ENCODE peak calls at places on chromosomes 5 and 9, in ten cellular contexts. N is uterus, R is fibroblast of lung, J is epithelial cell of esophagus, A is adrenal gland, Q is right lobe of liver, B is SK-N-SH, P is nephron progenitor cell, I is endodermal cell, W is dorsolateral prefrontal cortex. H is an unnamed sample.

GRCh38 chr5:136808756-136809155 is 443.4 kb upstream of the TRPC7 start:
- DNase-seq in N (no peak), R (no peak), J (no peak), A (no peak), Q (no peak), B (no peak), P (no peak), I (no peak), W (no peak), H (no peak)

GRCh38 chr5:74866653-74867162 is 521 bp upstream of the FAM169A start:
- DNase-seq in N (no peak), R (no peak), J (no peak), A (no peak), Q (no peak), B (peak; percentile 72), P (peak; percentile 46), I (peak; percentile 82), W (peak; percentile 51), H (no peak)

GRCh38 chr9:109206670-109207069 is 39.6 kb upstream of the FRRS1L start:
- DNase-seq in N (no peak), R (no peak), J (no peak), A (no peak), Q (no peak), B (no peak), P (no peak), I (peak; percentile 85), W (no peak), H (no peak)

GRCh38 chr9:136546697-136547481 is 1.0 kb upstream of the NOTCH1 start:
- DNase-seq in N (peak; percentile 87), R (peak; percentile 89), J (peak; percentile 66), A (peak; percentile 78), Q (peak; percentile 80), B (peak; percentile 62), P (peak; percentile 52), I (peak; percentile 80), W (no peak), H (no peak)

GRCh38 chr9:98024702-98025101 is 31.8 kb upstream of the NANS start:
- DNase-seq in N (no peak), R (no peak), J (no peak), A (no peak), Q (no peak), B (no peak), P (no peak), I (no peak), W (no peak), H (no peak)

GRCh38 chr5:124342027-124342471 is 404.4 kb downstream of the ZNF608 start:
- DNase-seq in N (peak; percentile 36), R (peak; percentile 97), J (no peak), A (peak; percentile 59), Q (no peak), B (no peak), P (no peak), I (no peak), W (no peak), H (no peak)

GRCh38 chr9:14769235-14769580 is 46.7 kb upstream of the CER1 start:
- DNase-seq in N (no peak), R (peak; percentile 33), J (peak; percentile 65), A (peak; percentile 37), Q (no peak), B (no peak), P (no peak), I (peak; percentile 77), W (no peak), H (no peak)

GRCh38 chr9:114341152-114341830 is 11.6 kb downstream of the ORM2 start:
- DNase-seq in N (no peak), R (no peak), J (no peak), A (no peak), Q (no peak), B (no peak), P (no peak), I (no peak), W (no peak), H (no peak)

GRCh38 chr5:174837919-174838902 is 113.8 kb downstream of the MSX2 start:
- DNase-seq in N (peak; percentile 19), R (peak; percentile 99), J (peak; percentile 4), A (peak; percentile 26), Q (no peak), B (peak; percentile 17), P (no peak), I (peak; percentile 82), W (no peak), H (no peak)

GRCh38 chr9:14396171-14396570 is 82.2 kb upstream of the NFIB start:
- DNase-seq in N (no peak), R (no peak), J (no peak), A (no peak), Q (no peak), B (no peak), P (no peak), I (no peak), W (peak; percentile 65), H (no peak)

GRCh38 chr5:128462330-128462729 is 75.7 kb downstream of the FBN2 start:
- DNase-seq in N (no peak), R (no peak), J (no peak), A (no peak), Q (no peak), B (no peak), P (no peak), I (no peak), W (no peak), H (no peak)

GRCh38 chr5:115463985-115464384 is 80.6 kb downstream of the FEM1C start:
- DNase-seq in N (no peak), R (no peak), J (no peak), A (no peak), Q (no peak), B (no peak), P (no peak), I (no peak), W (no peak), H (no peak)

GRCh38 chr5:131684595-131684994 is 49.6 kb upstream of the RAPGEF6 start:
- DNase-seq in N (no peak), R (no peak), J (no peak), A (no peak), Q (no peak), B (no peak), P (no peak), I (no peak), W (no peak), H (no peak)

DNA sequence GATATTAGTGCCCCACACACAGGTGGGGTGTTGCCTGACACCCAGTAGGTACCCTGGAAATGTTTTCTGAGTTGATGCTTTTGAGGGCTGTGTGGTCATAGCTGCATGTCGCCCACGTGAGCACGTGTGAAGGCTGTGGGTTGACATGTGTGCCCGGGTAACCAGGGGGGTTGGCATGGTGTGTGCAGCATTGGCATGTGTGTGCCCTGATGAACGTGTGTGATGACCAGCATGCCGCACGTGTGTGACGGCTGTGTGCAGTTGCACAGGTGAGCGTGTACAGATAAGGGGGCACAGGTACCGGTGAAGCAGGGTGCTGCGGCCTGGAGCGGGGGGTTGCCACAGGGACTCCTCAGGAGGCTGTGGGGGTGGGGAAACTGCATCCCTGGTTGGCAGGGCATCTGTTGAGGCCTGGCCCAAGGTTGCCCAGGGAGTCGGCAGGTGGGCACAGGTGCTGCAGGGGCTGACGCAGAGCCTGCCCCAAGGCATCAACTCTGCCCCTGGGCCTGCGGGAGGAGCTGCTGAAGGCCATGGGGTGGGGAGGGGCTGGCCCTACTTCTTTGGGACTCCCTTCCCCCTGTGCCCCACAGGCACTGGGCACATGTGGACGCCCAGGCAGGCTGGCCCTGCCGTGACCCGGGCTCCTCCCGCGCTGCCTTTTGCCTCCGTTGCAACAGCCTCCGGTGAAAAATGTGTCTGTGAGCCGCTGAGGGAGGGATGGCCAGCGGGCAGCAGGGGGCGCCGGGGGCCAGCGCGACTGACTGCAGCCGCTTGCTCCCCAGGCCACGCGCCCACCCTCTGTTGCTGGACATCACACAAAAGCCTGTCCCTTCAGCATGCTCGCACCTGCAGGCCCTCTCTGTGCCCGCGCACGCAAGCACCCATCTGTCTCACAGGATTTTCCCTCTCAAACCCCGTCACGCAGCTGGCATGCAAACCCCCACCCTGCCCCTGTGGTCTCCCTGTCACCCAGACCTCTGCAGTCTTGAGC is 2.2 kb downstream of the UNC5A start:
- DNase-seq in N (no peak), R (no peak), J (no peak), A (no peak), Q (no peak), B (peak; percentile 91), P (peak; percentile 83), I (peak; percentile 89), W (no peak), H (no peak)
- TF ChIP-seq CTCF in N (no peak), R (peak; percentile 46), J (no peak), A (peak; percentile 43), Q (peak; percentile 37), B (peak; percentile 59), P (peak; percentile 76), I (peak; percentile 91), W (peak; percentile 48), H (peak; percentile 79)

DNA sequence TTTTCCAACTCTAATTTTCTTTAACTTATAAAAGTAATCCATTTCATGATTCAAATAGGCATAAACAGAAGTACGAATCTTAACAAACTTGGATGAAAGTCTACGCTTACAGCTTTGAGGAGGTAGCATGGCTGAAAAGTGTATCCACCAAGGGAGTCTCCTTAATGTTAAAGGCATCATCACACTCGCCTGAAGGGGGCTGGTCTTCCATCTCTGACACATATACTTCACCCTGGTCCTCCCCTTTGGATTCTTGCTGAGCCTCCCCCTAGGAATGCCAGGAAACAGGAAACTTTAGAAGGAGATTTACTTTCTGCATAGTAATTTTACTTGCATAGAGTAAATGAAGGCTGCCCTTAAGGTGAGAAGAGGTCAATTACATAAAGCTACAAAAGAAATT is 10.3 kb upstream of the NME5 start:
- DNase-seq in N (no peak), R (peak; percentile 3), J (peak; percentile 25), A (no peak), Q (no peak), B (no peak), P (no peak), I (peak; percentile 59), W (no peak), H (no peak)
- TF ChIP-seq CTCF in N (no peak), R (no peak), J (no peak), A (no peak), Q (no peak), B (no peak), P (no peak), I (peak; percentile 46), W (no peak), H (no peak)

GRCh38 chr5:88480766-88481499 is 212.3 kb upstream of the TMEM161B start:
- DNase-seq in N (no peak), R (no peak), J (no peak), A (no peak), Q (no peak), B (no peak), P (no peak), I (no peak), W (no peak), H (no peak)
- TF ChIP-seq CTCF in N (no peak), R (no peak), J (no peak), A (no peak), Q (no peak), B (no peak), P (no peak), I (no peak), W (no peak), H (no peak)

DNA sequence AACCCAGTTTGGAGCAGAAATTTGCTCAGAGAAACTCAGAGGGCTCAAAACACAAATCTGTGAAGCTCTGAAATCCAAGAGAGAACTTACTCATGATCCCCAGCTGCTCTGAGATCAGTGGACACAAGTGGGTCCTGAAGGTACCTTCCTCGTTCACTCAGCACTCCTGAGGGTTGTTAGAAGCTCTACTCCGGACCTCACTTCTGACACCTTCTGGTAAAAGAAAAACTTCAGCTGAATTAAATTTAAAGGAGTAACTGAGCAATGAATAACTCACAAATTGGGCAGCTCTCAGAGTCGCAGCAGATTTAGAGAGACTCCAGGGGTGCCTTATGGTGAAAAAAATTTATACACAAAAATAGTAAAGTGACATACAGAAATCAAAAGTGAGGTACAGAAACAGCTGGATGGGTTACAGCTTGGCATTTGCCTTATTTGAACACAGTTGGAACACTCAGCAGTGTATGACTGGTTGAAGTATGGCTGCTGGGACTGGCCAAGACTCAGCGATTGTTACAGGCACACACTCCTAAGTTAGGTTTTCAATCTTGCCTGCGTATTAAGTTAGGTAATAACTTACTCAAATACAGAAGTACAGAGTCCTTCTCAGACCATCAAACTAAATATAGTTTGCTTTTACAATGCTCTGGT is 32.5 kb downstream of the INSL4 start:
- DNase-seq in N (no peak), R (peak; percentile 18), J (peak; percentile 45), A (no peak), Q (no peak), B (no peak), P (no peak), I (peak; percentile 54), W (no peak), H (no peak)
- TF ChIP-seq CTCF in N (no peak), R (no peak), J (peak; percentile 38), A (no peak), Q (peak; percentile 20), B (no peak), P (no peak), I (peak; percentile 59), W (no peak), H (peak; percentile 15)

H was measured in type B pancreatic cell.